ENCODE peak calls at places on chromosomes 7 and 10, in seven cellular contexts. A is HepG2, Z is HCT116, B is H1, Y is SK-N-SH, D is K562, N is GM12878. M is an unnamed sample.
A peak's percentile ranks its signal among the peaks of the same experiment; 100 is the strongest.

GRCh38 chr10:88525371-88526079 is 57.6 kb downstream of the RNLS start:
- DNase-seq in A (no peak), Z (peak; percentile 42), B (no peak), Y (no peak), D (no peak), N (no peak), M (no peak)

GRCh38 chr10:123642293-123642692 is 23.9 kb upstream of the GPR26 start:
- DNase-seq in A (no peak), Z (no peak), B (no peak), Y (peak; percentile 57), D (no peak), N (no peak), M (no peak)

GRCh38 chr7:91722831-91723230 is 157.7 kb downstream of the MTERF1 start:
- DNase-seq in A (no peak), Z (no peak), B (no peak), Y (no peak), D (no peak), N (no peak), M (no peak)

GRCh38 chr10:30784521-30784895 is 155.0 kb upstream of the LYZL2 start:
- DNase-seq in A (no peak), Z (no peak), B (no peak), Y (no peak), D (no peak), N (no peak), M (no peak)

GRCh38 chr7:36167403-36168050 is 14.5 kb downstream of the EEPD1 start:
- DNase-seq in A (no peak), Z (no peak), B (no peak), Y (no peak), D (no peak), N (no peak), M (no peak)

GRCh38 chr10:113165643-113166042 is 215.6 kb downstream of the TCF7L2 start:
- DNase-seq in A (no peak), Z (no peak), B (no peak), Y (no peak), D (no peak), N (no peak), M (no peak)

GRCh38 chr7:47813614-47814260 is 134.5 kb downstream of the PKD1L1 start:
- DNase-seq in A (no peak), Z (no peak), B (no peak), Y (no peak), D (no peak), N (no peak), M (no peak)

GRCh38 chr7:671415-672042 is 55.0 kb upstream of the DNAAF5 start:
- DNase-seq in A (no peak), Z (no peak), B (no peak), Y (no peak), D (no peak), N (no peak), M (no peak)

GRCh38 chr7:74044366-74045350 is 16.7 kb downstream of the ELN start:
- DNase-seq in A (no peak), Z (no peak), B (no peak), Y (no peak), D (no peak), N (no peak), M (no peak)

GRCh38 chr7:30201161-30201666 is 66.4 kb downstream of the MTURN start:
- DNase-seq in A (no peak), Z (no peak), B (no peak), Y (no peak), D (no peak), N (peak; percentile 51), M (no peak)

GRCh38 chr10:97327348-97328294 is 6.9 kb downstream of the FRAT2 start:
- DNase-seq in A (peak; percentile 96), Z (no peak), B (no peak), Y (no peak), D (peak; percentile 48), N (no peak), M (peak; percentile 92)

GRCh38 chr7:27032843-27033242 is 63.0 kb downstream of the HOXA1 start:
- DNase-seq in A (no peak), Z (no peak), B (no peak), Y (no peak), D (no peak), N (no peak), M (no peak)

GRCh38 chr10:80530251-80530650 is 7.5 kb upstream of the SH2D4B start:
- DNase-seq in A (peak; percentile 40), Z (peak; percentile 27), B (no peak), Y (peak; percentile 42), D (no peak), N (no peak), M (peak; percentile 70)

GRCh38 chr7:148972360-148972759 is 55.9 kb downstream of the PDIA4 start:
- DNase-seq in A (no peak), Z (no peak), B (no peak), Y (no peak), D (no peak), N (no peak), M (no peak)

GRCh38 chr10:133474833-133475734 is 21.3 kb downstream of the SCART1 start:
- DNase-seq in A (no peak), Z (no peak), B (no peak), Y (peak; percentile 11), D (no peak), N (no peak), M (no peak)

GRCh38 chr10:3292601-3293000 is 120.0 kb upstream of the PITRM1 start:
- DNase-seq in A (no peak), Z (no peak), B (no peak), Y (no peak), D (no peak), N (no peak), M (no peak)

GRCh38 chr10:132987671-132988571 is 45.6 kb upstream of the CFAP46 start:
- DNase-seq in A (no peak), Z (no peak), B (no peak), Y (peak; percentile 90), D (no peak), N (no peak), M (no peak)

GRCh38 chr7:157018997-157019591 is 8.6 kb upstream of the MNX1 start:
- DNase-seq in A (no peak), Z (no peak), B (no peak), Y (peak; percentile 58), D (no peak), N (no peak), M (peak; percentile 71)

GRCh38 chr10:34231441-34232180 is 583.5 kb downstream of the PARD3 start:
- DNase-seq in A (peak; percentile 90), Z (no peak), B (no peak), Y (no peak), D (no peak), N (no peak), M (no peak)

GRCh38 chr7:142855756-142856564 is 1.1 kb downstream of the EPHB6 start:
- DNase-seq in A (no peak), Z (no peak), B (no peak), Y (peak; percentile 34), D (no peak), N (no peak), M (no peak)

GRCh38 chr7:138226001-138226476 is 149.8 kb downstream of the AKR1D1 start:
- DNase-seq in A (peak; percentile 59), Z (no peak), B (no peak), Y (peak; percentile 48), D (peak; percentile 51), N (no peak), M (no peak)

GRCh38 chr7:56092789-56093531 is at the start of gene PHKG1:
- DNase-seq in A (peak; percentile 33), Z (no peak), B (no peak), Y (peak; percentile 74), D (peak; percentile 67), N (no peak), M (peak; percentile 84)

GRCh38 chr10:97179731-97180366 is 5.9 kb downstream of the SLIT1 start:
- DNase-seq in A (peak; percentile 19), Z (no peak), B (peak; percentile 31), Y (peak; percentile 84), D (peak; percentile 18), N (no peak), M (no peak)

GRCh38 chr7:5428470-5429252 is 5.0 kb upstream of the TNRC18 start:
- DNase-seq in A (peak; percentile 78), Z (no peak), B (no peak), Y (peak; percentile 62), D (peak; percentile 51), N (no peak), M (peak; percentile 85)

GRCh38 chr7:21507627-21508343 is 35.1 kb upstream of the DNAH11 start:
- DNase-seq in A (peak; percentile 34), Z (peak; percentile 4), B (peak; percentile 10), Y (peak; percentile 19), D (peak; percentile 19), N (no peak), M (no peak)

GRCh38 chr10:60351191-60351853 is 38.4 kb downstream of the ANK3 start:
- DNase-seq in A (no peak), Z (no peak), B (no peak), Y (no peak), D (no peak), N (peak; percentile 40), M (no peak)

GRCh38 chr7:158471716-158472115 is 115.9 kb downstream of the PTPRN2 start:
- DNase-seq in A (no peak), Z (no peak), B (no peak), Y (no peak), D (no peak), N (no peak), M (no peak)
- TF ChIP-seq JUND in A (no peak), Z (no peak), B (no peak), Y (no peak), D (no peak), N (no peak), M (no peak)

GRCh38 chr7:41107938-41108448 is 594.9 kb downstream of the INHBA start:
- DNase-seq in A (peak; percentile 3), Z (no peak), B (no peak), Y (no peak), D (no peak), N (peak; percentile 4), M (peak; percentile 17)
- TF ChIP-seq JUND in A (no peak), Z (no peak), B (no peak), Y (peak; percentile 49), D (no peak), N (no peak), M (no peak)

GRCh38 chr10:33008499-33009243 is 50.6 kb upstream of the ITGB1 start:
- DNase-seq in A (peak; percentile 63), Z (peak; percentile 71), B (no peak), Y (peak; percentile 75), D (peak; percentile 63), N (peak; percentile 26), M (peak; percentile 75)
- TF ChIP-seq JUND in A (no peak), Z (peak; percentile 6), B (no peak), Y (no peak), D (peak; percentile 7), N (no peak), M (no peak)

DNA sequence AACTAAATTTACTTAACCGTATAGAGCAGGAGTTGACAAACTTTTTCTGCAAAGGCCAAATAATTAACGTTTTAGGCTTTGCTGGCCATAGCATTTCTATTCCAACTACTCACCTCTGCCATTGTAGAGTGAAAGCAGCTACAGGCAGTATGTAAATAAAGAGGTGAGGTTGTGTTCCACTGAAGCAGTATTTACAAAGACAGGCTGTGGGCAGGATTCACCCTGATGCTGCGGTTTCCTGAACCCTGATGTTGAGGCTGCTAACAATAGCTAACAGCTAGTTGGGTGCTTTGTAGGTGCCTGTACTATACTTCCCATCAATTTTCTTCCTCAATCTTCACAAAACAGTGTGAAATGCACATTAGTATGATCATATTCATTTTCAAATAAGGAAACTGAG is 47.0 kb upstream of the LAMB1 start:
- DNase-seq in A (peak; percentile 59), Z (no peak), B (no peak), Y (no peak), D (no peak), N (no peak), M (no peak)
- TF ChIP-seq JUND in A (no peak), Z (no peak), B (no peak), Y (no peak), D (no peak), N (no peak), M (no peak)

GRCh38 chr7:93980744-93981479 is 23.2 kb downstream of the BET1 start:
- DNase-seq in A (no peak), Z (no peak), B (no peak), Y (no peak), D (no peak), N (no peak), M (no peak)
- TF ChIP-seq JUND in A (no peak), Z (no peak), B (no peak), Y (no peak), D (no peak), N (no peak), M (no peak)